ENCODE peak calls at places on chromosomes 5 and 9, in ten cellular contexts. One of them, this sample, is unnamed.

GRCh38 chr5:52283221-52283620 is 504.5 kb upstream of the ITGA1 start:
- DNase-seq in NCI-H187: no peak
- DNase-seq in epithelial cell of esophagus: peak
- DNase-seq in progenitor cell of endocrine pancreas: no peak
- DNase-seq in left ventricle myocardium inferior: no peak
- DNase-seq in iris pigment epithelial cell: peak
- DNase-seq in LHCN-M2: no peak
- DNase-seq in Jurkat, Clone E6-1: no peak
- DNase-seq in choroid plexus epithelial cell: peak
- DNase-seq in NCI-H2081: no peak
- DNase-seq in this sample: no peak

GRCh38 chr5:34499001-34499734 is 157.0 kb upstream of the RAI14 start:
- DNase-seq in NCI-H187: no peak
- DNase-seq in progenitor cell of endocrine pancreas: no peak
- DNase-seq in iris pigment epithelial cell: peak
- DNase-seq in Jurkat, Clone E6-1: no peak
- DNase-seq in choroid plexus epithelial cell: peak
- DNase-seq in epithelial cell of esophagus: peak
- DNase-seq in left ventricle myocardium inferior: no peak
- DNase-seq in LHCN-M2: peak
- DNase-seq in NCI-H2081: no peak
- DNase-seq in this sample: no peak

GRCh38 chr5:42811591-42812392 is at the start of gene SELENOP:
- DNase-seq in left ventricle myocardium inferior: no peak
- DNase-seq in NCI-H2081: peak
- DNase-seq in epithelial cell of esophagus: no peak
- DNase-seq in progenitor cell of endocrine pancreas: peak
- DNase-seq in iris pigment epithelial cell: peak
- DNase-seq in Jurkat, Clone E6-1: no peak
- DNase-seq in LHCN-M2: peak
- DNase-seq in NCI-H187: peak
- DNase-seq in choroid plexus epithelial cell: peak
- DNase-seq in this sample: no peak

GRCh38 chr5:127960126-127960744 is 123.3 kb upstream of the SLC12A2 start:
- DNase-seq in progenitor cell of endocrine pancreas: no peak
- DNase-seq in left ventricle myocardium inferior: no peak
- DNase-seq in choroid plexus epithelial cell: peak
- DNase-seq in NCI-H187: no peak
- DNase-seq in Jurkat, Clone E6-1: peak
- DNase-seq in LHCN-M2: peak
- DNase-seq in epithelial cell of esophagus: no peak
- DNase-seq in NCI-H2081: peak
- DNase-seq in iris pigment epithelial cell: no peak
- DNase-seq in this sample: peak

GRCh38 chr5:141846031-141846430 is 32.2 kb downstream of the PCDH1 start:
- DNase-seq in Jurkat, Clone E6-1: peak
- DNase-seq in left ventricle myocardium inferior: no peak
- DNase-seq in progenitor cell of endocrine pancreas: no peak
- DNase-seq in LHCN-M2: peak
- DNase-seq in epithelial cell of esophagus: peak
- DNase-seq in NCI-H187: no peak
- DNase-seq in choroid plexus epithelial cell: peak
- DNase-seq in iris pigment epithelial cell: peak
- DNase-seq in NCI-H2081: peak
- DNase-seq in this sample: peak

GRCh38 chr5:141650851-141651727 is at the start of gene FCHSD1:
- DNase-seq in NCI-H2081: peak
- DNase-seq in Jurkat, Clone E6-1: no peak
- DNase-seq in LHCN-M2: peak
- DNase-seq in left ventricle myocardium inferior: peak
- DNase-seq in choroid plexus epithelial cell: peak
- DNase-seq in epithelial cell of esophagus: peak
- DNase-seq in NCI-H187: peak
- DNase-seq in progenitor cell of endocrine pancreas: peak
- DNase-seq in iris pigment epithelial cell: peak
- DNase-seq in this sample: no peak

GRCh38 chr5:177343777-177344176 is 7.7 kb downstream of the LMAN2 start:
- DNase-seq in NCI-H187: no peak
- DNase-seq in left ventricle myocardium inferior: no peak
- DNase-seq in LHCN-M2: no peak
- DNase-seq in Jurkat, Clone E6-1: no peak
- DNase-seq in epithelial cell of esophagus: no peak
- DNase-seq in progenitor cell of endocrine pancreas: no peak
- DNase-seq in iris pigment epithelial cell: no peak
- DNase-seq in choroid plexus epithelial cell: no peak
- DNase-seq in NCI-H2081: no peak
- DNase-seq in this sample: no peak

GRCh38 chr5:95621839-95622629 is 2.1 kb downstream of the GPR150 start:
- DNase-seq in epithelial cell of esophagus: no peak
- DNase-seq in left ventricle myocardium inferior: no peak
- DNase-seq in choroid plexus epithelial cell: no peak
- DNase-seq in progenitor cell of endocrine pancreas: no peak
- DNase-seq in Jurkat, Clone E6-1: peak
- DNase-seq in iris pigment epithelial cell: no peak
- DNase-seq in LHCN-M2: no peak
- DNase-seq in NCI-H187: no peak
- DNase-seq in NCI-H2081: peak
- DNase-seq in this sample: peak

GRCh38 chr5:1103505-1104326 is 8.1 kb downstream of the SLC12A7 start:
- DNase-seq in left ventricle myocardium inferior: peak
- DNase-seq in Jurkat, Clone E6-1: no peak
- DNase-seq in iris pigment epithelial cell: no peak
- DNase-seq in NCI-H187: peak
- DNase-seq in choroid plexus epithelial cell: no peak
- DNase-seq in NCI-H2081: no peak
- DNase-seq in epithelial cell of esophagus: no peak
- DNase-seq in LHCN-M2: no peak
- DNase-seq in progenitor cell of endocrine pancreas: no peak
- DNase-seq in this sample: no peak

GRCh38 chr5:9361835-9362234 is 184.0 kb downstream of the SEMA5A start:
- DNase-seq in epithelial cell of esophagus: peak
- DNase-seq in NCI-H2081: peak
- DNase-seq in choroid plexus epithelial cell: peak
- DNase-seq in LHCN-M2: peak
- DNase-seq in NCI-H187: peak
- DNase-seq in Jurkat, Clone E6-1: peak
- DNase-seq in iris pigment epithelial cell: peak
- DNase-seq in left ventricle myocardium inferior: peak
- DNase-seq in progenitor cell of endocrine pancreas: peak
- DNase-seq in this sample: peak

GRCh38 chr9:87836951-87837715 is 45.5 kb upstream of the SPATA31E1 start:
- DNase-seq in Jurkat, Clone E6-1: no peak
- DNase-seq in choroid plexus epithelial cell: no peak
- DNase-seq in left ventricle myocardium inferior: no peak
- DNase-seq in NCI-H187: no peak
- DNase-seq in LHCN-M2: peak
- DNase-seq in progenitor cell of endocrine pancreas: no peak
- DNase-seq in epithelial cell of esophagus: no peak
- DNase-seq in iris pigment epithelial cell: no peak
- DNase-seq in NCI-H2081: no peak
- DNase-seq in this sample: no peak

GRCh38 chr9:90894956-90895687 is 93.5 kb downstream of the SYK start:
- DNase-seq in NCI-H2081: no peak
- DNase-seq in NCI-H187: no peak
- DNase-seq in LHCN-M2: peak
- DNase-seq in epithelial cell of esophagus: no peak
- DNase-seq in choroid plexus epithelial cell: peak
- DNase-seq in left ventricle myocardium inferior: no peak
- DNase-seq in progenitor cell of endocrine pancreas: no peak
- DNase-seq in Jurkat, Clone E6-1: peak
- DNase-seq in iris pigment epithelial cell: peak
- DNase-seq in this sample: peak

GRCh38 chr5:155767480-155767879 is 559.5 kb upstream of the SGCD start:
- DNase-seq in epithelial cell of esophagus: peak
- DNase-seq in NCI-H187: no peak
- DNase-seq in iris pigment epithelial cell: no peak
- DNase-seq in NCI-H2081: no peak
- DNase-seq in progenitor cell of endocrine pancreas: no peak
- DNase-seq in Jurkat, Clone E6-1: no peak
- DNase-seq in choroid plexus epithelial cell: no peak
- DNase-seq in left ventricle myocardium inferior: no peak
- DNase-seq in LHCN-M2: no peak
- DNase-seq in this sample: no peak

GRCh38 chr5:177520271-177520670 is 3.5 kb upstream of the DDX41 start:
- DNase-seq in LHCN-M2: no peak
- DNase-seq in NCI-H2081: no peak
- DNase-seq in choroid plexus epithelial cell: no peak
- DNase-seq in iris pigment epithelial cell: no peak
- DNase-seq in Jurkat, Clone E6-1: no peak
- DNase-seq in left ventricle myocardium inferior: no peak
- DNase-seq in progenitor cell of endocrine pancreas: no peak
- DNase-seq in NCI-H187: no peak
- DNase-seq in epithelial cell of esophagus: no peak
- DNase-seq in this sample: no peak

GRCh38 chr5:172065431-172066065 is 59.1 kb upstream of the FBXW11 start:
- DNase-seq in NCI-H187: no peak
- DNase-seq in choroid plexus epithelial cell: no peak
- DNase-seq in epithelial cell of esophagus: no peak
- DNase-seq in left ventricle myocardium inferior: no peak
- DNase-seq in iris pigment epithelial cell: no peak
- DNase-seq in LHCN-M2: no peak
- DNase-seq in progenitor cell of endocrine pancreas: no peak
- DNase-seq in NCI-H2081: no peak
- DNase-seq in Jurkat, Clone E6-1: no peak
- DNase-seq in this sample: no peak

GRCh38 chr9:94971378-94972131 is 245.1 kb downstream of the AOPEP start:
- DNase-seq in Jurkat, Clone E6-1: no peak
- DNase-seq in LHCN-M2: no peak
- DNase-seq in iris pigment epithelial cell: no peak
- DNase-seq in NCI-H187: no peak
- DNase-seq in progenitor cell of endocrine pancreas: no peak
- DNase-seq in NCI-H2081: peak
- DNase-seq in choroid plexus epithelial cell: peak
- DNase-seq in left ventricle myocardium inferior: no peak
- DNase-seq in epithelial cell of esophagus: no peak
- DNase-seq in this sample: no peak

GRCh38 chr5:31730139-31730538 is 91.2 kb downstream of the PDZD2 start:
- DNase-seq in NCI-H187: no peak
- DNase-seq in progenitor cell of endocrine pancreas: no peak
- DNase-seq in Jurkat, Clone E6-1: no peak
- DNase-seq in left ventricle myocardium inferior: no peak
- DNase-seq in choroid plexus epithelial cell: peak
- DNase-seq in iris pigment epithelial cell: no peak
- DNase-seq in LHCN-M2: peak
- DNase-seq in epithelial cell of esophagus: no peak
- DNase-seq in NCI-H2081: no peak
- DNase-seq in this sample: no peak

GRCh38 chr5:153965102-153965645 is 73.5 kb downstream of the FAM114A2 start:
- DNase-seq in epithelial cell of esophagus: peak
- DNase-seq in left ventricle myocardium inferior: no peak
- DNase-seq in choroid plexus epithelial cell: peak
- DNase-seq in NCI-H187: peak
- DNase-seq in iris pigment epithelial cell: peak
- DNase-seq in NCI-H2081: peak
- DNase-seq in LHCN-M2: peak
- DNase-seq in progenitor cell of endocrine pancreas: peak
- DNase-seq in Jurkat, Clone E6-1: peak
- DNase-seq in this sample: peak

GRCh38 chr5:102971693-102972293 is 148.1 kb downstream of the GIN1 start:
- DNase-seq in LHCN-M2: peak
- DNase-seq in progenitor cell of endocrine pancreas: no peak
- DNase-seq in left ventricle myocardium inferior: no peak
- DNase-seq in NCI-H187: no peak
- DNase-seq in NCI-H2081: peak
- DNase-seq in iris pigment epithelial cell: peak
- DNase-seq in Jurkat, Clone E6-1: peak
- DNase-seq in epithelial cell of esophagus: peak
- DNase-seq in choroid plexus epithelial cell: peak
- DNase-seq in this sample: no peak

GRCh38 chr9:70491798-70492736 is 77.6 kb upstream of the KLF9 start:
- DNase-seq in iris pigment epithelial cell: no peak
- DNase-seq in left ventricle myocardium inferior: no peak
- DNase-seq in LHCN-M2: no peak
- DNase-seq in choroid plexus epithelial cell: no peak
- DNase-seq in progenitor cell of endocrine pancreas: no peak
- DNase-seq in Jurkat, Clone E6-1: no peak
- DNase-seq in NCI-H2081: no peak
- DNase-seq in NCI-H187: peak
- DNase-seq in epithelial cell of esophagus: no peak
- DNase-seq in this sample: no peak

GRCh38 chr9:113221800-113222481 is 597 bp downstream of the SLC31A1 start:
- DNase-seq in Jurkat, Clone E6-1: no peak
- DNase-seq in NCI-H187: no peak
- DNase-seq in LHCN-M2: no peak
- DNase-seq in iris pigment epithelial cell: no peak
- DNase-seq in NCI-H2081: peak
- DNase-seq in progenitor cell of endocrine pancreas: no peak
- DNase-seq in left ventricle myocardium inferior: no peak
- DNase-seq in choroid plexus epithelial cell: no peak
- DNase-seq in epithelial cell of esophagus: peak
- DNase-seq in this sample: peak